ENCODE peak calls at places on chromosomes 2 and 18, in six cellular contexts. One of them, this sample, is unnamed.

GRCh38 chr2:95264626-95265025 is 9.6 kb upstream of the PROM2 start:
- DNase-seq in esophagus squamous epithelium: no peak
- DNase-seq in LNCaP clone FGC: no peak
- DNase-seq in skeletal muscle cell: no peak
- DNase-seq in NT2/D1: no peak
- DNase-seq in naive thymus-derived CD4-positive, alpha-beta T cell: no peak
- DNase-seq in this sample: peak

GRCh38 chr18:48838921-48839818 is 111.6 kb downstream of the SMAD7 start:
- DNase-seq in esophagus squamous epithelium: no peak
- DNase-seq in LNCaP clone FGC: no peak
- DNase-seq in skeletal muscle cell: peak
- DNase-seq in NT2/D1: no peak
- DNase-seq in naive thymus-derived CD4-positive, alpha-beta T cell: no peak
- DNase-seq in this sample: peak

GRCh38 chr2:84906108-84906899 is 848 bp downstream of the TMSB10 start:
- DNase-seq in esophagus squamous epithelium: no peak
- DNase-seq in LNCaP clone FGC: no peak
- DNase-seq in skeletal muscle cell: no peak
- DNase-seq in NT2/D1: no peak
- DNase-seq in naive thymus-derived CD4-positive, alpha-beta T cell: no peak
- DNase-seq in this sample: no peak

GRCh38 chr2:31337860-31338259 is 76.7 kb downstream of the XDH start:
- DNase-seq in esophagus squamous epithelium: no peak
- DNase-seq in LNCaP clone FGC: no peak
- DNase-seq in skeletal muscle cell: no peak
- DNase-seq in NT2/D1: no peak
- DNase-seq in naive thymus-derived CD4-positive, alpha-beta T cell: no peak
- DNase-seq in this sample: peak

GRCh38 chr2:62844311-62845090 is 139.0 kb downstream of the EHBP1 start:
- DNase-seq in esophagus squamous epithelium: no peak
- DNase-seq in LNCaP clone FGC: no peak
- DNase-seq in skeletal muscle cell: no peak
- DNase-seq in NT2/D1: no peak
- DNase-seq in naive thymus-derived CD4-positive, alpha-beta T cell: no peak
- DNase-seq in this sample: no peak

GRCh38 chr2:72026819-72027425 is 120.7 kb downstream of the CYP26B1 start:
- DNase-seq in esophagus squamous epithelium: no peak
- DNase-seq in LNCaP clone FGC: no peak
- DNase-seq in skeletal muscle cell: no peak
- DNase-seq in NT2/D1: no peak
- DNase-seq in naive thymus-derived CD4-positive, alpha-beta T cell: no peak
- DNase-seq in this sample: no peak

GRCh38 chr2:237593036-237593435 is 2.5 kb upstream of the RAB17 start:
- DNase-seq in esophagus squamous epithelium: no peak
- DNase-seq in LNCaP clone FGC: no peak
- DNase-seq in skeletal muscle cell: no peak
- DNase-seq in NT2/D1: no peak
- DNase-seq in naive thymus-derived CD4-positive, alpha-beta T cell: no peak
- DNase-seq in this sample: no peak

GRCh38 chr2:190458352-190459107 is 50.4 kb downstream of the MFSD6 start:
- DNase-seq in esophagus squamous epithelium: no peak
- DNase-seq in LNCaP clone FGC: no peak
- DNase-seq in skeletal muscle cell: no peak
- DNase-seq in NT2/D1: no peak
- DNase-seq in naive thymus-derived CD4-positive, alpha-beta T cell: no peak
- DNase-seq in this sample: no peak

GRCh38 chr2:184945824-184946223 is 347.5 kb downstream of the ZNF804A start:
- DNase-seq in esophagus squamous epithelium: no peak
- DNase-seq in LNCaP clone FGC: no peak
- DNase-seq in skeletal muscle cell: no peak
- DNase-seq in NT2/D1: no peak
- DNase-seq in naive thymus-derived CD4-positive, alpha-beta T cell: no peak
- DNase-seq in this sample: no peak

GRCh38 chr2:179180242-179180641 is 84.4 kb downstream of the SESTD1 start:
- DNase-seq in esophagus squamous epithelium: no peak
- DNase-seq in LNCaP clone FGC: no peak
- DNase-seq in skeletal muscle cell: no peak
- DNase-seq in NT2/D1: no peak
- DNase-seq in naive thymus-derived CD4-positive, alpha-beta T cell: no peak
- DNase-seq in this sample: no peak

GRCh38 chr2:11799826-11800225 is 53.4 kb downstream of the LPIN1 start:
- DNase-seq in esophagus squamous epithelium: no peak
- DNase-seq in LNCaP clone FGC: no peak
- DNase-seq in skeletal muscle cell: no peak
- DNase-seq in NT2/D1: no peak
- DNase-seq in naive thymus-derived CD4-positive, alpha-beta T cell: no peak
- DNase-seq in this sample: no peak

GRCh38 chr2:37215255-37215654 is 16.1 kb downstream of the CEBPZ start:
- DNase-seq in esophagus squamous epithelium: no peak
- DNase-seq in LNCaP clone FGC: no peak
- DNase-seq in skeletal muscle cell: no peak
- DNase-seq in NT2/D1: no peak
- DNase-seq in naive thymus-derived CD4-positive, alpha-beta T cell: no peak
- DNase-seq in this sample: peak

GRCh38 chr2:221606369-221606768 is 34.3 kb upstream of the EPHA4 start:
- DNase-seq in esophagus squamous epithelium: no peak
- DNase-seq in LNCaP clone FGC: no peak
- DNase-seq in skeletal muscle cell: no peak
- DNase-seq in NT2/D1: peak
- DNase-seq in naive thymus-derived CD4-positive, alpha-beta T cell: no peak
- DNase-seq in this sample: no peak

GRCh38 chr2:222859786-222860726 is 780 bp upstream of the ACSL3 start:
- DNase-seq in esophagus squamous epithelium: no peak
- DNase-seq in LNCaP clone FGC: peak
- DNase-seq in skeletal muscle cell: peak
- DNase-seq in NT2/D1: peak
- DNase-seq in naive thymus-derived CD4-positive, alpha-beta T cell: no peak
- DNase-seq in this sample: peak

GRCh38 chr18:58228176-58228575 is 184.2 kb downstream of the NEDD4L start:
- DNase-seq in esophagus squamous epithelium: no peak
- DNase-seq in LNCaP clone FGC: no peak
- DNase-seq in skeletal muscle cell: no peak
- DNase-seq in NT2/D1: no peak
- DNase-seq in naive thymus-derived CD4-positive, alpha-beta T cell: no peak
- DNase-seq in this sample: no peak

GRCh38 chr2:216765810-216766259 is 70.5 kb upstream of the IGFBP5 start:
- DNase-seq in esophagus squamous epithelium: no peak
- DNase-seq in LNCaP clone FGC: no peak
- DNase-seq in skeletal muscle cell: no peak
- DNase-seq in NT2/D1: peak
- DNase-seq in naive thymus-derived CD4-positive, alpha-beta T cell: no peak
- DNase-seq in this sample: peak

GRCh38 chr18:48296581-48296980 is 112.6 kb downstream of the ZBTB7C start:
- DNase-seq in esophagus squamous epithelium: no peak
- DNase-seq in LNCaP clone FGC: no peak
- DNase-seq in skeletal muscle cell: no peak
- DNase-seq in NT2/D1: no peak
- DNase-seq in naive thymus-derived CD4-positive, alpha-beta T cell: no peak
- DNase-seq in this sample: no peak

GRCh38 chr2:204691911-204692510 is 146.7 kb downstream of the PARD3B start:
- DNase-seq in esophagus squamous epithelium: no peak
- DNase-seq in LNCaP clone FGC: peak
- DNase-seq in skeletal muscle cell: peak
- DNase-seq in NT2/D1: peak
- DNase-seq in naive thymus-derived CD4-positive, alpha-beta T cell: no peak
- DNase-seq in this sample: peak

GRCh38 chr18:60130289-60130688 is 230.5 kb downstream of the PMAIP1 start:
- DNase-seq in esophagus squamous epithelium: no peak
- DNase-seq in LNCaP clone FGC: no peak
- DNase-seq in skeletal muscle cell: no peak
- DNase-seq in NT2/D1: no peak
- DNase-seq in naive thymus-derived CD4-positive, alpha-beta T cell: no peak
- DNase-seq in this sample: no peak

GRCh38 chr18:63505566-63506335 is 29.0 kb downstream of the SERPINB5 start:
- DNase-seq in esophagus squamous epithelium: no peak
- DNase-seq in LNCaP clone FGC: no peak
- DNase-seq in skeletal muscle cell: no peak
- DNase-seq in NT2/D1: peak
- DNase-seq in naive thymus-derived CD4-positive, alpha-beta T cell: no peak
- DNase-seq in this sample: peak

GRCh38 chr18:56702946-56703345 is 51.8 kb downstream of the WDR7 start:
- DNase-seq in esophagus squamous epithelium: no peak
- DNase-seq in LNCaP clone FGC: peak
- DNase-seq in skeletal muscle cell: no peak
- DNase-seq in NT2/D1: peak
- DNase-seq in naive thymus-derived CD4-positive, alpha-beta T cell: no peak
- DNase-seq in this sample: peak

GRCh38 chr2:22673501-22673900 is 711.5 kb upstream of the KLHL29 start:
- DNase-seq in esophagus squamous epithelium: no peak
- DNase-seq in LNCaP clone FGC: no peak
- DNase-seq in skeletal muscle cell: no peak
- DNase-seq in NT2/D1: no peak
- DNase-seq in naive thymus-derived CD4-positive, alpha-beta T cell: no peak
- DNase-seq in this sample: no peak

GRCh38 chr2:196170681-196171247 is 614 bp downstream of the STK17B start:
- DNase-seq in esophagus squamous epithelium: no peak
- DNase-seq in LNCaP clone FGC: no peak
- DNase-seq in skeletal muscle cell: no peak
- DNase-seq in NT2/D1: no peak
- DNase-seq in naive thymus-derived CD4-positive, alpha-beta T cell: no peak
- DNase-seq in this sample: peak

GRCh38 chr2:54083440-54083839 is 32.0 kb upstream of the ACYP2 start:
- DNase-seq in esophagus squamous epithelium: no peak
- DNase-seq in LNCaP clone FGC: no peak
- DNase-seq in skeletal muscle cell: no peak
- DNase-seq in NT2/D1: no peak
- DNase-seq in naive thymus-derived CD4-positive, alpha-beta T cell: no peak
- DNase-seq in this sample: no peak

DNA sequence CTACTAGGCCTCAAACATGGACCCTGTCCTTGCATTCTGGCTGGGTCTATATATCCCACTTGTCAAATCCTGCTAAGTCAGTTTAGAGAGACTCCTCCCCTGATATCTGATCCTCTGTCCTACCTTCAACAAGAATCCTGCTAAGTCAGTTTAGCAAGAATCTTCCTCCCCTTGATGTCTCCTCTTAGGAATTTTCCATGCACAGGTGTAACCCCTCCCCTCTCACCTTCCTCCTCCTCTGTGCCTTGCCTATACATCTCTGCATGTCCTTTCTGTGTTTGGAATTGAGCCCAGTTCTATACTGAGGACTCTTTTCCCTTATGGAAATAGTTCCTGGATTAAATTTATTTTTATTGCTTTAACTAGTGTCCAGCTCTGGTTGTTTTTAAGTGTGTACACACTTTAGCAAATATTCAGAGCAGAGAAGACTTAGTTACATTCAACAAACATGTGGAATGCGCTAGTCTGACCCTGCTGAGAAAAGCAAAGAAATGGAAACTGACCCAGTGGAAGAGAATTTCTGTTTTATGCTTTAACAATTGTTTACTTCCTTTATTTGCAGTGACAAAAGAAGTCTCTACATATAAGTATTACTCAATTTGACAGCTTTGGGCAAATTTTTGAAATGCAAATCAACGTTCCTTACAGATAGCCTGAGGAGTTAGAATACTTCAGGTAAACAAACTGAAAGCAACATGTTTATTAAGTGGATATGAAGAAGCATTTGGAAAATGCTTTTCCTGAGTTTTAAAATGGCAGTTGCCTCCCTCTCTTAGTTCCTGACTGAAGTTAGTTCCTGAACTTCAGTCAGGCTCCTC is 80.6 kb downstream of the RIT2 start:
- DNase-seq in esophagus squamous epithelium: no peak
- DNase-seq in LNCaP clone FGC: peak
- DNase-seq in skeletal muscle cell: no peak
- DNase-seq in NT2/D1: peak
- DNase-seq in naive thymus-derived CD4-positive, alpha-beta T cell: no peak
- DNase-seq in this sample: no peak
- H3K4me3 ChIP-seq in esophagus squamous epithelium: no peak
- H3K4me3 ChIP-seq in LNCaP clone FGC: peak
- H3K4me3 ChIP-seq in skeletal muscle cell: no peak
- H3K4me3 ChIP-seq in NT2/D1: no peak
- H3K4me3 ChIP-seq in naive thymus-derived CD4-positive, alpha-beta T cell: no peak
- H3K4me3 ChIP-seq in this sample: no peak

DNA sequence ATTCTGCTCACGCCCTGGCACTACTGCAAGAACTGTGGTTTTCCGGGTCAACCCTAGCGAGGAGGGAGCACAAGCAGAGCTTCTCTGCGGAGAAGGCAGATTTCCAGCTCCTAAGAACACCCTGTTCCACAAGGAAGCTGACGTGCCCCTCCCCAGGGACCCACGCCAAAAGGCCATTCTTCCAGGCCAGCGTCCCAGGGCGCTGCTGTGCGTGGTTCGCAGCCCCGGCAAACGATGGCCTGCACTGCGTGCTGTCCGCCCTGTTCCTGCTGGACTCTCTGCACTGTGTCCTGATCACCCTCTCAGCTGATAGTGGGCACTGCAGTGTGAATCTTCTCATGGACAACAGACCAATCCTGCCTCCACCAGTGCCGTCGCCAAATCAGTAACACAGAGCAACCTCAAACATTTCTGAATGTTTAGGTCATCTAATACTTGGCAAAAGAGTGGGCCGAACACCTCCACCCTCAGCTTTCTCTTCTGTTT is 49.1 kb downstream of the ADI1 start:
- DNase-seq in esophagus squamous epithelium: no peak
- DNase-seq in LNCaP clone FGC: peak
- DNase-seq in skeletal muscle cell: peak
- DNase-seq in NT2/D1: no peak
- DNase-seq in naive thymus-derived CD4-positive, alpha-beta T cell: no peak
- DNase-seq in this sample: peak
- H3K4me3 ChIP-seq in esophagus squamous epithelium: no peak
- H3K4me3 ChIP-seq in LNCaP clone FGC: no peak
- H3K4me3 ChIP-seq in skeletal muscle cell: no peak
- H3K4me3 ChIP-seq in NT2/D1: no peak
- H3K4me3 ChIP-seq in naive thymus-derived CD4-positive, alpha-beta T cell: no peak
- H3K4me3 ChIP-seq in this sample: no peak

DNA sequence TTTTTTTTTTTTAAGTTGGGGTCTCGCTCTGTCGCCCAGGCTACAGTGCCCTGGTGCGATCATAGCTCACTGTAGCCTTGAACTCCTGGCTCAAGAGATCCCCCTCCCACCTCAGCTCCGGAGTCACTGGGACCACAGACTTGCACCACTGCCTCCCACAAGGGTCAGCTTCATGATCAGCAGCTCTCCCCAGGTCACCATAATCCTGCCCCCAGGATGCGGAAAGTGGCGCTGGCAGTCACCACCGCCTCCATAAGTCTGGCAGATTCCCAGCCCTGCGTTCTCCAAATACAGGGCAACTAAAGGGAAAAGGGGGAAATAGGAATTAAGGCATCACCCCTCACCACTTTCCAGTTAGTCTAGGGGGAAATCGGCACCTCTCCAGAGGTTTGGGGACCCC is 5.2 kb upstream of the ARID5A start:
- DNase-seq in esophagus squamous epithelium: no peak
- DNase-seq in LNCaP clone FGC: no peak
- DNase-seq in skeletal muscle cell: no peak
- DNase-seq in NT2/D1: no peak
- DNase-seq in naive thymus-derived CD4-positive, alpha-beta T cell: no peak
- DNase-seq in this sample: no peak
- H3K4me3 ChIP-seq in esophagus squamous epithelium: peak
- H3K4me3 ChIP-seq in LNCaP clone FGC: no peak
- H3K4me3 ChIP-seq in skeletal muscle cell: no peak
- H3K4me3 ChIP-seq in NT2/D1: no peak
- H3K4me3 ChIP-seq in naive thymus-derived CD4-positive, alpha-beta T cell: peak
- H3K4me3 ChIP-seq in this sample: no peak

GRCh38 chr2:130251865-130252620 is 53.8 kb upstream of the TUBA3E start:
- DNase-seq in esophagus squamous epithelium: no peak
- DNase-seq in LNCaP clone FGC: no peak
- DNase-seq in skeletal muscle cell: no peak
- DNase-seq in NT2/D1: no peak
- DNase-seq in naive thymus-derived CD4-positive, alpha-beta T cell: no peak
- DNase-seq in this sample: no peak

GRCh38 chr2:130251520-130251864 is 53.3 kb upstream of the TUBA3E start:
- DNase-seq in esophagus squamous epithelium: no peak
- DNase-seq in LNCaP clone FGC: no peak
- DNase-seq in skeletal muscle cell: peak
- DNase-seq in NT2/D1: no peak
- DNase-seq in naive thymus-derived CD4-positive, alpha-beta T cell: no peak
- DNase-seq in this sample: no peak

GRCh38 chr2:130252880-130253645 is 54.8 kb upstream of the TUBA3E start:
- DNase-seq in esophagus squamous epithelium: no peak
- DNase-seq in LNCaP clone FGC: no peak
- DNase-seq in skeletal muscle cell: no peak
- DNase-seq in NT2/D1: no peak
- DNase-seq in naive thymus-derived CD4-positive, alpha-beta T cell: no peak
- DNase-seq in this sample: peak
- H3K4me3 ChIP-seq in esophagus squamous epithelium: peak
- H3K4me3 ChIP-seq in LNCaP clone FGC: no peak
- H3K4me3 ChIP-seq in skeletal muscle cell: peak
- H3K4me3 ChIP-seq in NT2/D1: peak
- H3K4me3 ChIP-seq in naive thymus-derived CD4-positive, alpha-beta T cell: no peak
- H3K4me3 ChIP-seq in this sample: peak